ENCODE peak calls at places on chromosomes 2 and 18, in five cellular contexts. P is prostate gland, G is sigmoid colon, H is body of pancreas, U is mammary epithelial cell. V is an unnamed sample.

GRCh38 chr2:181063696-181064095 is 83.3 kb downstream of the UBE2E3 start:
- DNase-seq in H (no peak), U (peak; percentile 59), G (no peak), P (no peak), V (no peak)

GRCh38 chr2:234251326-234252271 is 201.1 kb downstream of the SPP2 start:
- DNase-seq in G (peak; percentile 77), H (peak; percentile 12), P (peak; percentile 91), U (peak; percentile 99), V (peak; percentile 95)

GRCh38 chr2:219041252-219041651 is at the start of gene CFAP65:
- DNase-seq in P (peak; percentile 34), G (no peak), H (peak; percentile 74), U (peak; percentile 46), V (no peak)

GRCh38 chr18:79770826-79771225 is 26.9 kb upstream of the KCNG2 start:
- DNase-seq in U (no peak), G (peak; percentile 62), H (no peak), P (no peak), V (no peak)

GRCh38 chr2:70523996-70524965 is 29.3 kb downstream of the TGFA start:
- DNase-seq in P (peak; percentile 77), G (no peak), H (peak; percentile 92), U (peak; percentile 99), V (peak; percentile 55)

GRCh38 chr2:230913812-230914211 is 11.2 kb downstream of the GPR55 start:
- DNase-seq in P (no peak), H (no peak), G (peak; percentile 4), U (no peak), V (peak; percentile 11)

GRCh38 chr2:10080536-10081304 is 509 bp upstream of the CYS1 start:
- DNase-seq in H (no peak), U (no peak), G (peak; percentile 74), P (no peak), V (no peak)

GRCh38 chr2:189178726-189179606 is 595 bp downstream of the COL5A2 start:
- DNase-seq in H (peak; percentile 11), U (peak; percentile 63), G (peak; percentile 72), P (no peak), V (peak; percentile 68)

GRCh38 chr2:190846746-190847145 is 33.9 kb upstream of the GLS start:
- DNase-seq in P (no peak), H (no peak), U (peak; percentile 34), G (no peak), V (no peak)

GRCh38 chr2:96251721-96252292 is 14.0 kb downstream of the TMEM127 start:
- DNase-seq in P (peak; percentile 32), H (peak; percentile 69), G (peak; percentile 75), U (peak; percentile 81), V (peak; percentile 92)

GRCh38 chr2:212723226-212723625 is 184.6 kb upstream of the ERBB4 start:
- DNase-seq in G (no peak), U (peak; percentile 57), H (no peak), P (no peak), V (no peak)

GRCh38 chr2:11368059-11368572 is 23.7 kb upstream of the ROCK2 start:
- DNase-seq in P (no peak), H (peak; percentile 19), U (no peak), G (no peak), V (no peak)

GRCh38 chr2:215452725-215453124 is 16.9 kb upstream of the FN1 start:
- DNase-seq in H (no peak), U (no peak), G (no peak), P (no peak), V (no peak)

GRCh38 chr2:67476808-67477790 is 80.0 kb downstream of the ETAA1 start:
- DNase-seq in G (peak; percentile 64), H (no peak), P (peak; percentile 61), U (peak; percentile 41), V (peak; percentile 36)

GRCh38 chr2:216195565-216195978 is 86.4 kb downstream of the XRCC5 start:
- DNase-seq in H (no peak), G (no peak), P (no peak), U (peak; percentile 92), V (peak; percentile 48)

GRCh38 chr18:10715791-10716190 is 190.0 kb downstream of the NAPG start:
- DNase-seq in U (peak; percentile 27), P (no peak), H (peak; percentile 14), G (peak; percentile 71), V (no peak)

GRCh38 chr2:65546406-65546805 is 114.0 kb upstream of the SPRED2 start:
- DNase-seq in H (no peak), G (no peak), P (no peak), U (no peak), V (no peak)

GRCh38 chr2:134718095-134718955 is 475 bp downstream of the TMEM163 start:
- DNase-seq in U (no peak), P (no peak), G (no peak), H (peak; percentile 47), V (no peak)

GRCh38 chr2:88159481-88159880 is 10.7 kb upstream of the THNSL2 start:
- DNase-seq in G (no peak), H (no peak), U (no peak), P (no peak), V (no peak)

GRCh38 chr2:216287251-216287650 is 85.0 kb downstream of the MARCHF4 start:
- DNase-seq in U (no peak), P (peak; percentile 4), H (no peak), G (no peak), V (no peak)

GRCh38 chr18:37779220-37779619 is 213.6 kb upstream of the CELF4 start:
- DNase-seq in H (no peak), P (no peak), G (no peak), U (no peak), V (no peak)

GRCh38 chr18:44507729-44508325 is 172.9 kb upstream of the SETBP1 start:
- DNase-seq in P (no peak), U (no peak), H (no peak), G (no peak), V (no peak)

GRCh38 chr18:23422751-23423418 is 30.2 kb upstream of the RIOK3 start:
- DNase-seq in H (no peak), P (no peak), U (peak; percentile 82), G (no peak), V (no peak)

GRCh38 chr18:52077251-52077983 is 262.6 kb upstream of the DCC start:
- DNase-seq in H (no peak), P (no peak), U (peak; percentile 86), G (no peak), V (no peak)

GRCh38 chr2:205984381-205984780 is 101.6 kb downstream of the INO80D start:
- DNase-seq in G (no peak), U (no peak), H (no peak), P (no peak), V (no peak)

GRCh38 chr2:68837164-68837860 is 33.9 kb downstream of the BMP10 start:
- DNase-seq in P (no peak), G (no peak), H (peak; percentile 80), U (peak; percentile 35), V (no peak)

GRCh38 chr2:188659656-188660406 is 314.3 kb upstream of the COL3A1 start:
- DNase-seq in H (no peak), U (peak; percentile 3), P (no peak), G (no peak), V (peak; percentile 84)

GRCh38 chr18:11666176-11666575 is 22.9 kb upstream of the GNAL start:
- DNase-seq in P (no peak), G (no peak), U (no peak), H (no peak), V (no peak)

GRCh38 chr2:195706161-195706900 is 49.3 kb downstream of the SLC39A10 start:
- DNase-seq in P (no peak), H (no peak), G (no peak), U (no peak), V (no peak)

GRCh38 chr18:49967914-49968313 is 154.6 kb upstream of the ACAA2 start:
- DNase-seq in P (no peak), H (no peak), U (no peak), G (no peak), V (no peak)

GRCh38 chr18:25288340-25288955 is 63.5 kb downstream of the ZNF521 start:
- DNase-seq in P (no peak), G (no peak), U (no peak), H (no peak), V (no peak)

GRCh38 chr2:237450108-237450507 is 36.1 kb upstream of the COL6A3 start:
- DNase-seq in H (no peak), U (no peak), G (no peak), P (no peak), V (no peak)
- H3K4me1 ChIP-seq in H (peaks cover 7% of the 10 kb centered on the region), U (no peaks in the 10 kb centered on the region), G (no peaks in the 10 kb centered on the region), P (peaks cover 3% of the 10 kb centered on the region), V (peaks cover 18% of the 10 kb centered on the region)

GRCh38 chr2:7449287-7449686 is 532.1 kb downstream of the RNF144A start:
- DNase-seq in P (no peak), G (no peak), H (no peak), U (no peak), V (no peak)

GRCh38 chr2:7452110-7452851 is 535.1 kb downstream of the RNF144A start:
- DNase-seq in H (no peak), U (no peak), G (no peak), P (no peak), V (no peak)

GRCh38 chr2:7444614-7445013 is 527.4 kb downstream of the RNF144A start:
- DNase-seq in G (no peak), H (no peak), U (no peak), P (no peak), V (no peak)

GRCh38 chr2:7450188-7451156 is 533.3 kb downstream of the RNF144A start:
- DNase-seq in P (no peak), G (no peak), H (no peak), U (no peak), V (no peak)

GRCh38 chr2:7448578-7449264 is 531.5 kb downstream of the RNF144A start:
- DNase-seq in H (no peak), G (no peak), U (no peak), P (no peak), V (no peak)
- H3K4me1 ChIP-seq in H (no peaks in the 10 kb centered on the region), G (no peaks in the 10 kb centered on the region), U (no peaks in the 10 kb centered on the region), P (no peaks in the 10 kb centered on the region), V (no peaks in the 10 kb centered on the region)

GRCh38 chr2:197269815-197270214 is 40.8 kb downstream of the ANKRD44 start:
- DNase-seq in P (no peak), H (no peak), G (no peak), U (no peak), V (no peak)
- H3K4me1 ChIP-seq in P (no peaks in the 10 kb centered on the region), H (peaks cover 26% of the 10 kb centered on the region), G (no peaks in the 10 kb centered on the region), U (no peaks in the 10 kb centered on the region), V (peaks cover 1% of the 10 kb centered on the region)

DNA sequence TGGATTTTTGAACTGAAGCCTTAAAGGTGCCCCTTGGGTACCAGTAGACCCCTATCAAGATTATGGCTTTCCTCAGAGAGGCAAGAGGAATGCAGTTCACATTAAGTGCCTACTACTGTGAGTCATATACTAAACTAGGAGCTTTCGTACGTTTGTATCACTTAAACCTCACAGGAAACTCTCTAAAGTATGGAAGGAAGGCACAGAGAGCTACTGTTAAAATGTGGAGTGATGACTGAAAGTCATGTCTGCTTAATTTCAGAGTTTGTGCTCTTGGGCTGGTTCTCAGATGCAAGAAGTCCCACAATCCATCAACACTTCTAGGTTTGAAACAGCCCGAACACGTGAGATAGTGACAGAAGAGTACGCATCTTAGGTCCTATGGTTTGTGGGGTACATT is 4.7 kb downstream of the PLCL1 start:
- DNase-seq in G (no peak), U (no peak), P (no peak), H (no peak), V (no peak)
- H3K4me1 ChIP-seq in G (no peaks in the 10 kb centered on the region), U (peaks cover 4% of the 10 kb centered on the region), P (no peaks in the 10 kb centered on the region), H (peaks cover 14% of the 10 kb centered on the region), V (peaks cover 14% of the 10 kb centered on the region)

V was measured in SJSA1.